ENCODE peak calls at places on chromosomes 6 and 20, in four cellular contexts. X is mesothelial cell of epicardium, S is NCI-H226, K is HAP-1. H is an unnamed sample.

GRCh38 chr20:50837532-50838321 is 42.9 kb downstream of the BCAS4 start:
- DNase-seq in X (peak), S (peak), K (no peak), H (no peak)

GRCh38 chr20:4729265-4729664 is 7.6 kb downstream of the PRND start:
- DNase-seq in X (no peak), S (no peak), K (no peak), H (no peak)

GRCh38 chr20:389220-389619 is 8.7 kb downstream of the TRIB3 start:
- DNase-seq in X (no peak), S (no peak), K (no peak), H (no peak)

GRCh38 chr20:37395921-37396519 is 50.1 kb downstream of the SRC start:
- DNase-seq in X (no peak), S (no peak), K (peak), H (no peak)

GRCh38 chr6:27617700-27618689 is 145.1 kb upstream of the ZNF184 start:
- DNase-seq in X (peak), S (no peak), K (peak), H (no peak)

GRCh38 chr6:169326067-169326799 is 72.6 kb upstream of the THBS2 start:
- DNase-seq in X (no peak), S (peak), K (peak), H (no peak)

GRCh38 chr6:138833819-138834539 is 38.1 kb downstream of the ECT2L start:
- DNase-seq in X (peak), S (peak), K (peak), H (no peak)

GRCh38 chr6:86477510-86478166 is 459.7 kb upstream of the HTR1E start:
- DNase-seq in X (no peak), S (no peak), K (no peak), H (no peak)

GRCh38 chr6:45187841-45188240 is 140.3 kb upstream of the RUNX2 start:
- DNase-seq in X (no peak), S (peak), K (no peak), H (no peak)

H was measured in NCI-H1930.